ENCODE peak calls at places on chromosomes 3 and 15, in six cellular contexts. N is H9, Q is GM23338, B is neural progenitor cell, C is mesenchymal stem cell, A is PC-3. J is an unnamed sample.

GRCh38 chr3:100254168-100254777 is 6.5 kb upstream of the TBC1D23 start:
- DNase-seq in N (peak), Q (peak), B (peak), C (peak), A (peak), J (no peak)

GRCh38 chr3:125418306-125418705 is 43.2 kb upstream of the ZNF148 start:
- DNase-seq in N (no peak), Q (no peak), B (no peak), C (no peak), A (no peak), J (no peak)

GRCh38 chr15:84901540-84901939 is 17.1 kb downstream of the SLC28A1 start:
- DNase-seq in N (no peak), Q (no peak), B (no peak), C (no peak), A (no peak), J (no peak)

GRCh38 chr3:151268267-151269235 is 9.8 kb downstream of the P2RY14 start:
- DNase-seq in N (no peak), Q (no peak), B (no peak), C (peak), A (no peak), J (no peak)

GRCh38 chr3:183309276-183309675 is 56.2 kb downstream of the B3GNT5 start:
- DNase-seq in N (no peak), Q (no peak), B (no peak), C (no peak), A (no peak), J (no peak)

GRCh38 chr3:167898091-167898490 is 162.6 kb downstream of the SERPINI1 start:
- DNase-seq in N (no peak), Q (no peak), B (no peak), C (no peak), A (no peak), J (no peak)

GRCh38 chr3:17805461-17805940 is 63.1 kb upstream of the TBC1D5 start:
- DNase-seq in N (no peak), Q (no peak), B (no peak), C (no peak), A (no peak), J (no peak)

GRCh38 chr3:177852408-177852807 is 655.1 kb upstream of the TBL1XR1 start:
- DNase-seq in N (no peak), Q (no peak), B (no peak), C (no peak), A (peak), J (no peak)

GRCh38 chr3:62421275-62421674 is 47.9 kb upstream of the FEZF2 start:
- DNase-seq in N (no peak), Q (no peak), B (no peak), C (no peak), A (no peak), J (no peak)

GRCh38 chr3:161333696-161334095 is 37.6 kb downstream of the SPTSSB start:
- DNase-seq in N (no peak), Q (no peak), B (no peak), C (no peak), A (no peak), J (no peak)

GRCh38 chr3:108086653-108087052 is 4.2 kb downstream of the CD47 start:
- DNase-seq in N (no peak), Q (no peak), B (no peak), C (no peak), A (no peak), J (no peak)

GRCh38 chr3:169379496-169380121 is 283.9 kb downstream of the MECOM start:
- DNase-seq in N (no peak), Q (no peak), B (no peak), C (no peak), A (no peak), J (no peak)

GRCh38 chr3:64501298-64501906 is 186.4 kb downstream of the ADAMTS9 start:
- DNase-seq in N (no peak), Q (no peak), B (peak), C (peak), A (no peak), J (no peak)

GRCh38 chr3:17142516-17142915 is 257.8 kb downstream of the PLCL2 start:
- DNase-seq in N (no peak), Q (no peak), B (no peak), C (no peak), A (no peak), J (no peak)

GRCh38 chr15:62469874-62470688 is 305.0 kb upstream of the C2CD4B start:
- DNase-seq in N (peak), Q (peak), B (no peak), C (peak), A (peak), J (no peak)

GRCh38 chr3:143121240-143122088 is 1.9 kb downstream of the CHST2 start:
- DNase-seq in N (peak), Q (peak), B (no peak), C (peak), A (peak), J (no peak)

GRCh38 chr3:133400006-133400515 is at the start of gene BFSP2:
- DNase-seq in N (no peak), Q (no peak), B (no peak), C (no peak), A (no peak), J (no peak)

GRCh38 chr3:54862526-54862925 is 65.3 kb downstream of the LRTM1 start:
- DNase-seq in N (no peak), Q (no peak), B (no peak), C (no peak), A (no peak), J (no peak)

GRCh38 chr15:69296606-69297005 is 2.1 kb upstream of the PAQR5 start:
- DNase-seq in N (no peak), Q (no peak), B (no peak), C (no peak), A (no peak), J (no peak)

GRCh38 chr15:80570553-80570952 is 124.6 kb upstream of the ABHD17C start:
- DNase-seq in N (peak), Q (no peak), B (no peak), C (no peak), A (no peak), J (no peak)

GRCh38 chr3:12224181-12225147 is 64.4 kb upstream of the PPARG start:
- DNase-seq in N (no peak), Q (peak), B (peak), C (peak), A (peak), J (peak)

GRCh38 chr15:65521355-65521754 is 3.9 kb upstream of the DPP8 start:
- DNase-seq in N (no peak), Q (no peak), B (no peak), C (no peak), A (no peak), J (no peak)

GRCh38 chr3:110598847-110599490 is 472.6 kb upstream of the NECTIN3 start:
- DNase-seq in N (no peak), Q (peak), B (no peak), C (no peak), A (peak), J (no peak)

GRCh38 chr3:108891833-108892232 is 61.8 kb downstream of the GUCA1C start:
- DNase-seq in N (no peak), Q (no peak), B (no peak), C (no peak), A (no peak), J (no peak)

GRCh38 chr15:62324382-62324781 is 159.3 kb upstream of the C2CD4B start:
- DNase-seq in N (no peak), Q (no peak), B (no peak), C (no peak), A (no peak), J (no peak)

GRCh38 chr3:136624894-136625815 is 127.0 kb downstream of the STAG1 start:
- DNase-seq in N (no peak), Q (peak), B (no peak), C (no peak), A (peak), J (peak)

GRCh38 chr15:48149858-48150257 is 28.2 kb downstream of the MYEF2 start:
- DNase-seq in N (no peak), Q (peak), B (no peak), C (peak), A (peak), J (peak)

GRCh38 chr15:39580630-39581500 is at the start of gene THBS1:
- DNase-seq in N (peak), Q (peak), B (peak), C (peak), A (peak), J (peak)

GRCh38 chr3:17301271-17301670 is 416.5 kb downstream of the PLCL2 start:
- DNase-seq in N (no peak), Q (no peak), B (no peak), C (no peak), A (no peak), J (no peak)

GRCh38 chr15:67063689-67064606 is 1.5 kb upstream of the SMAD3 start:
- DNase-seq in N (peak), Q (peak), B (peak), C (peak), A (no peak), J (no peak)

GRCh38 chr3:11768604-11769003 is 78.1 kb downstream of the TAMM41 start:
- DNase-seq in N (no peak), Q (no peak), B (no peak), C (no peak), A (no peak), J (no peak)

GRCh38 chr3:115937054-115937453 is 313.7 kb downstream of the GAP43 start:
- DNase-seq in N (no peak), Q (no peak), B (no peak), C (no peak), A (peak), J (no peak)

GRCh38 chr3:81760215-81760614 is 1.2 kb downstream of the GBE1 start:
- DNase-seq in N (no peak), Q (no peak), B (no peak), C (no peak), A (peak), J (no peak)

GRCh38 chr3:187209501-187209900 is 12.2 kb downstream of the RTP1 start:
- DNase-seq in N (no peak), Q (no peak), B (no peak), C (no peak), A (no peak), J (no peak)

GRCh38 chr3:10563396-10563795 is 58.0 kb upstream of the ATP2B2 start:
- DNase-seq in N (no peak), Q (no peak), B (no peak), C (no peak), A (no peak), J (no peak)

GRCh38 chr15:37125143-37125542 is 24.8 kb upstream of the MEIS2 start:
- DNase-seq in N (no peak), Q (no peak), B (no peak), C (peak), A (peak), J (no peak)

GRCh38 chr15:47717036-47717611 is at the start of gene SEMA6D:
- DNase-seq in N (peak), Q (peak), B (peak), C (peak), A (peak), J (no peak)

GRCh38 chr3:45896956-45897355 is 10.6 kb downstream of the CCR9 start:
- DNase-seq in N (no peak), Q (no peak), B (no peak), C (peak), A (peak), J (no peak)

GRCh38 chr15:26101443-26101842 is 238.3 kb upstream of the ATP10A start:
- DNase-seq in N (no peak), Q (no peak), B (no peak), C (no peak), A (no peak), J (no peak)

GRCh38 chr15:74832826-74833225 is 6.4 kb downstream of the CPLX3 start:
- DNase-seq in N (no peak), Q (no peak), B (no peak), C (no peak), A (no peak), J (no peak)
- H3K27ac ChIP-seq in N (no peak), Q (no peak), B (no peak), C (no peak), A (no peak), J (no peak)

GRCh38 chr15:72998681-72999466 is 53.4 kb upstream of the NEO1 start:
- DNase-seq in N (peak), Q (no peak), B (no peak), C (no peak), A (no peak), J (no peak)

GRCh38 chr15:73001840-73002239 is 50.4 kb upstream of the NEO1 start:
- DNase-seq in N (no peak), Q (no peak), B (no peak), C (no peak), A (no peak), J (no peak)

GRCh38 chr15:72994778-72995177 is 57.5 kb upstream of the NEO1 start:
- DNase-seq in N (no peak), Q (no peak), B (no peak), C (no peak), A (no peak), J (no peak)

GRCh38 chr15:72999586-72999985 is 52.7 kb upstream of the NEO1 start:
- DNase-seq in N (peak), Q (no peak), B (no peak), C (no peak), A (no peak), J (no peak)

GRCh38 chr15:72998226-72998625 is 54.0 kb upstream of the NEO1 start:
- DNase-seq in N (no peak), Q (no peak), B (no peak), C (no peak), A (no peak), J (no peak)
- H3K4me2 ChIP-seq in N (no peak), Q (no peak), B (no peak), C (no peak), A (no peak), J (peak)

DNA sequence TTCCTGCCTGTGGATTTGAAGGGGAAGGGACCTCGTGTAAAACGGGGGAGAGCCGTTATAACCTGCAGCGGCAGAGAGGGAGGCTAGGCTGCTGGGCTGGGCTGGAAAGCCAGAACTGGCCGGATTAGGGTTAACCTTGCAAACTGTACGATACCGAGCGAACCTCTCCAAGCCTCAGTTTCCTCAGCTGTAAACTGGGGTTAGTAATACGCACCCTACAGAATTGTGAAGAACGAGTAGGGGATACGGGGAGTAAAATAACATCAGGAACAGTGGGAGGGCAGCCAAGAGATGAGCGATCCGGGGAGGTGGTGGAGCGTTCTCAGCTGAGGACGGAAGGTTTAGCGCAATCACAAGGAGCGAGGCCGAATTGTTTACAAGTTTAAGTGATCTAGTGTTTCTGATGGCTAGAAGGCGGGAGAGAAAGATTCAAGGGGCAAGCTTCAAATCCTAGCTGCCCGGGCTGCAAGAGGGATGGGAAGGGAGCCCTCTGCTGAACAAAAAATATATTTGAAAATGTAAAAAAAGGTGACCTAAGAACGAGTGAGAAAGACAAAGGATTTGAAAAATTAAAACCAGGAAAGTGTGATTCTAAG is 768 bp upstream of the SEMA5B start:
- DNase-seq in N (peak), Q (peak), B (peak), C (peak), A (peak), J (peak)
- H3K27ac ChIP-seq in N (no peak), Q (no peak), B (no peak), C (no peak), A (no peak), J (no peak)

GRCh38 chr3:128720891-128721290 is 5.1 kb upstream of the RAB7A start:
- DNase-seq in N (peak), Q (peak), B (no peak), C (no peak), A (no peak), J (no peak)
- H3K4me2 ChIP-seq in N (peak), Q (peak), B (no peak), C (no peak), A (no peak), J (no peak)

GRCh38 chr15:98735304-98735703 is 87.0 kb downstream of the IGF1R start:
- DNase-seq in N (no peak), Q (no peak), B (no peak), C (no peak), A (no peak), J (no peak)
- H3K27ac ChIP-seq in N (no peak), Q (no peak), B (no peak), C (peak), A (no peak), J (peak)

GRCh38 chr15:54307926-54308325 is 329.7 kb downstream of the UNC13C start:
- DNase-seq in N (no peak), Q (no peak), B (no peak), C (no peak), A (no peak), J (no peak)
- H3K4me2 ChIP-seq in N (no peak), Q (no peak), B (no peak), C (no peak), A (no peak), J (no peak)

GRCh38 chr3:184351511-184352148 is 9.8 kb downstream of the CLCN2 start:
- DNase-seq in N (no peak), Q (no peak), B (no peak), C (no peak), A (no peak), J (no peak)
- H3K27ac ChIP-seq in N (no peak), Q (peak), B (no peak), C (no peak), A (no peak), J (no peak)

GRCh38 chr3:28678083-28678482 is 329.5 kb upstream of the AZI2 start:
- DNase-seq in N (no peak), Q (no peak), B (no peak), C (no peak), A (no peak), J (no peak)
- H3K4me2 ChIP-seq in N (no peak), Q (no peak), B (no peak), C (no peak), A (no peak), J (no peak)

GRCh38 chr15:77808581-77809198 is 176.0 kb upstream of the LINGO1 start:
- DNase-seq in N (no peak), Q (no peak), B (peak), C (no peak), A (no peak), J (no peak)
- H3K27ac ChIP-seq in N (no peak), Q (no peak), B (no peak), C (no peak), A (no peak), J (no peak)

GRCh38 chr3:148954981-148955380 is 36.4 kb upstream of the GYG1 start:
- DNase-seq in N (no peak), Q (no peak), B (no peak), C (no peak), A (peak), J (no peak)
- H3K4me2 ChIP-seq in N (no peak), Q (no peak), B (no peak), C (no peak), A (peak), J (no peak)